ENCODE peak calls at places on chromosomes 16 and 17, in four cellular contexts. S is left lung; P is hepatocyte; M is naive thymus-derived CD4-positive, alpha-beta T cell. J is an unnamed sample.

GRCh38 chr16:87461466-87461975 is 31.3 kb downstream of the ZCCHC14 start:
- DNase-seq in S (peak; percentile 90), P (peak; percentile 95), M (no peak), J (peak; percentile 98)

GRCh38 chr16:27444015-27444414 is 42.0 kb downstream of the IL21R start:
- DNase-seq in P (no peak), S (peak; percentile 5), M (no peak), J (peak; percentile 8)

GRCh38 chr16:66705790-66706505 is 9.4 kb upstream of the CMTM4 start:
- DNase-seq in M (no peak), S (peak; percentile 81), P (no peak), J (no peak)

GRCh38 chr17:57943140-57943539 is 12.1 kb downstream of the CUEDC1 start:
- DNase-seq in P (no peak), S (no peak), M (no peak), J (no peak)

GRCh38 chr16:87295661-87296531 is 21.3 kb downstream of the C16orf95 start:
- DNase-seq in P (no peak), S (no peak), M (no peak), J (peak; percentile 87)

GRCh38 chr17:66711936-66712335 is 123.0 kb upstream of the CACNG5 start:
- DNase-seq in P (peak; percentile 80), S (peak; percentile 42), M (no peak), J (peak; percentile 85)

GRCh38 chr17:7295230-7296180 is 1.1 kb upstream of the YBX2 start:
- DNase-seq in S (no peak), M (no peak), P (no peak), J (peak; percentile 77)

GRCh38 chr17:38761612-38762011 is 9.1 kb downstream of the PSMB3 start:
- DNase-seq in P (peak; percentile 37), S (no peak), M (no peak), J (peak; percentile 94)

GRCh38 chr16:51049678-51050378 is 101.2 kb downstream of the SALL1 start:
- DNase-seq in M (no peak), S (no peak), P (no peak), J (no peak)

GRCh38 chr17:76893623-76894358 is 25.6 kb downstream of the MGAT5B start:
- DNase-seq in S (no peak), P (no peak), M (no peak), J (no peak)

GRCh38 chr17:16924701-16925440 is 47.0 kb downstream of the TNFRSF13B start:
- DNase-seq in P (no peak), S (peak; percentile 13), M (no peak), J (no peak)

GRCh38 chr17:80857721-80858171 is 133.9 kb upstream of the CHMP6 start:
- DNase-seq in S (no peak), P (no peak), M (no peak), J (peak; percentile 54)

GRCh38 chr17:68135141-68135887 is 99.8 kb downstream of the KPNA2 start:
- DNase-seq in M (no peak), P (no peak), S (no peak), J (no peak)

GRCh38 chr16:26651464-26651863 is 415.3 kb upstream of the C16orf82 start:
- DNase-seq in S (no peak), M (no peak), P (no peak), J (no peak)

GRCh38 chr17:16926591-16927451 is 45.1 kb downstream of the TNFRSF13B start:
- DNase-seq in M (no peak), P (no peak), S (peak; percentile 17), J (peak; percentile 36)

GRCh38 chr17:10149573-10150399 is 48.6 kb downstream of the GAS7 start:
- DNase-seq in M (no peak), S (no peak), P (no peak), J (no peak)

GRCh38 chr17:9772658-9773057 is 18.7 kb downstream of the DHRS7C start:
- DNase-seq in P (no peak), M (no peak), S (no peak), J (no peak)

GRCh38 chr17:82737981-82738877 is 2.8 kb downstream of the FN3K start:
- DNase-seq in P (peak; percentile 46), S (peak; percentile 63), M (no peak), J (peak; percentile 42)

GRCh38 chr16:81445143-81445922 is 725 bp downstream of the CMIP start:
- DNase-seq in S (no peak), M (peak; percentile 50), P (peak; percentile 74), J (peak; percentile 77)

GRCh38 chr16:68656771-68657170 is 11.7 kb downstream of the CDH3 start:
- DNase-seq in S (no peak), P (no peak), M (no peak), J (no peak)

GRCh38 chr17:58344791-58345157 is 7.2 kb downstream of the SUPT4H1 start:
- DNase-seq in S (no peak), P (no peak), M (peak; percentile 65), J (peak; percentile 51)

GRCh38 chr16:88886311-88886914 is 20.0 kb upstream of the PABPN1L start:
- DNase-seq in S (no peak), M (no peak), P (no peak), J (no peak)

GRCh38 chr17:57541472-57542394 is 203.4 kb downstream of the CCDC182 start:
- DNase-seq in M (no peak), P (peak; percentile 81), S (no peak), J (no peak)

GRCh38 chr16:60478810-60479209 is 1557.4 kb downstream of the CDH8 start:
- DNase-seq in M (no peak), P (no peak), S (no peak), J (no peak)

GRCh38 chr16:50207652-50208051 is 54.5 kb downstream of the TENT4B start:
- DNase-seq in S (no peak), M (no peak), P (no peak), J (no peak)

GRCh38 chr16:85579199-85579598 is 33.9 kb upstream of the GSE1 start:
- DNase-seq in P (no peak), M (no peak), S (no peak), J (peak; percentile 82)

GRCh38 chr17:53353919-53354351 is 468.8 kb upstream of the KIF2B start:
- DNase-seq in M (no peak), S (no peak), P (peak; percentile 43), J (no peak)

GRCh38 chr17:4807534-4808377 is 804 bp downstream of the PLD2 start:
- DNase-seq in M (no peak), S (no peak), P (peak; percentile 38), J (peak; percentile 65)

GRCh38 chr16:5062790-5063765 is 2.7 kb downstream of the C16orf89 start:
- DNase-seq in P (no peak), S (peak; percentile 19), M (no peak), J (peak; percentile 63)

GRCh38 chr16:31386157-31386984 is 6.8 kb upstream of the ITGAD start:
- DNase-seq in M (no peak), P (peak; percentile 34), S (no peak), J (peak; percentile 69)

DNA sequence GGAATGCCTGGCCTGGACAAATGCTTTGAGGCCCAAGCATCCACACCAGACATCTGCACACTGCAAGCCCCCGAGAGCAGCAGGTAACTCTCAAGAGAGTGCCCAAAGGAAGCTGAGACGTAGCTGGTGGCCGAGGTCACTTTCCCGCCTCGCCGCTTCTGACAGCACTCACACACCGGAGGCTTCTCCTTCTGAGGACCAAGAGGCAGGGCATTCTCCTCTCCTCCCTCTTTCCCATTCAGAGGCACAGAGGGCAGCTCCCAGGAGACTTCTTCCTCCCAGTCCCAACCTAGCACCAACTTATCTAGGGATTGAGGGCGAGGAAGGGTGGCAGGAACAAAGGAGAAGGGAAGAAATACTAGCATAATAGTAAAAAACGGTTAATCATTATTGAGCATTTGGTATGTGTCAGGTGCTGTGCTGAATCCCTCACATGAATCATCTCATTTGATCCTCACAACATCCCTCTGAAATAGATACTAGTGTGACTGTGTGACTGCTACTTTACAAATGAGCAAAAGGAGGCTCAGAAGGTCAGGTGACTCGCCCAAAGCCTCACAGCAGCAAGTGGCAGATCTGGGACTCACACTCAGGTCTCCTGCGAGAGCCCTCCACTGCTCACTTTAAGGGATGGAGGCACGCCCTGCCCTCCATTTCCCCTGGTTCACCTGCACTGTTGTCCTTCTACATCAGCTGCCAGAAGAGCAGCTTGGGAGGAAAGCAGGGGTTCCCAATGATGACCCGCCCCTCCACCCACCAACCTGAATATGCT is 41.8 kb downstream of the MYO18A start:
- DNase-seq in P (no peak), M (no peak), S (no peak), J (peak; percentile 44)
- H3K4me3 ChIP-seq in P (no peak overlapping the region), M (peak overlapping the region; percentile 76), S (no peak overlapping the region), J (no peak overlapping the region)

GRCh38 chr17:44269795-44270320 is 1.9 kb upstream of the SLC4A1 start:
- DNase-seq in P (no peak), S (no peak), M (no peak), J (no peak)

GRCh38 chr17:44272321-44272951 is 4.5 kb upstream of the SLC4A1 start:
- DNase-seq in S (no peak), P (no peak), M (no peak), J (no peak)

GRCh38 chr17:44269118-44269794 is 1.3 kb upstream of the SLC4A1 start:
- DNase-seq in M (no peak), P (no peak), S (no peak), J (no peak)

GRCh38 chr17:44273607-44274006 is 5.7 kb upstream of the SLC4A1 start:
- DNase-seq in P (no peak), S (no peak), M (no peak), J (peak; percentile 84)

GRCh38 chr17:44272954-44273353 is 5.0 kb upstream of the SLC4A1 start:
- DNase-seq in S (no peak), P (no peak), M (no peak), J (no peak)
- H3K27ac ChIP-seq in S (no peak overlapping the region), P (no peak overlapping the region), M (no peak overlapping the region), J (no peak overlapping the region)

GRCh38 chr17:14201087-14201486 is 35.6 kb downstream of the CDRT15 start:
- DNase-seq in S (no peak), P (no peak), M (no peak), J (no peak)
- H3K4me1 ChIP-seq in S (peaks cover 44% of the 10 kb centered on the region), P (peaks cover 29% of the 10 kb centered on the region), M (peaks cover 90% of the 10 kb centered on the region), J (no peaks in the 10 kb centered on the region)

GRCh38 chr16:3186946-3187690 is 886 bp upstream of the OR1F1 start:
- DNase-seq in P (no peak), M (no peak), S (no peak), J (peak; percentile 53)

GRCh38 chr16:3189869-3190268 is 1.9 kb downstream of the OR1F1 start:
- DNase-seq in P (no peak), S (no peak), M (no peak), J (peak; percentile 56)

GRCh38 chr16:3188925-3189825 is 1.2 kb downstream of the OR1F1 start:
- DNase-seq in S (no peak), P (no peak), M (no peak), J (peak; percentile 93)

GRCh38 chr16:3187798-3188674 is at the start of gene OR1F1:
- DNase-seq in P (no peak), S (no peak), M (peak; percentile 46), J (peak; percentile 88)

DNA sequence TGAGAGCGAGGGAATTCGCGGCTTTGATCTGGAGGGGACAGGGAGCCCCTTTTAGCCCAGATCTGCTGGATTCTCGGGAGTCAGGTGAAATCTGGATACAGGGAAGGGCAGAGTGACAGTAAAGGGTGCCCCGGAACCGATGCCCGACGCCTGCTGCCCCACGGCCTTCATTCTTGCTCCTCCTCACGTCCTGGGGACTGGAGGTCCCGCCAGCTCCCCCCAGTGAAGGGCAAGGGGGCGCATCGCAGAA is 596 bp downstream of the OR1F1 start:
- DNase-seq in P (no peak), M (no peak), S (no peak), J (no peak)
- H3K4me3 ChIP-seq in P (peak overlapping the region; percentile 73), M (peak overlapping the region; percentile 6), S (peak overlapping the region; percentile 11), J (peak overlapping the region; percentile 88)